ENCODE peak calls at places on chromosomes 2 and 18, in nine cellular contexts. V is T-helper 17 cell; W is MCF 10A; J is esophagus squamous epithelium; G is cardiac fibroblast; T is upper lobe of right lung; Z is NCI-H446; U is activated CD8-positive, alpha-beta T cell treated with anti-CD3 and anti-CD28 coated beads, Interleukin-2, amount 10 ng/mL, durations not matched to agents 7 days and 5 days; N is foreskin melanocyte. A is an unnamed sample.

GRCh38 chr2:103785432-103785831 is 1023.6 kb downstream of the TMEM182 start:
- DNase-seq in V (no peak), T (no peak), J (no peak), G (no peak), Z (no peak), W (no peak), U (no peak), N (no peak), A (no peak)

GRCh38 chr2:101559576-101559975 is 84.7 kb upstream of the RFX8 start:
- DNase-seq in V (no peak), U (no peak), T (no peak), J (no peak), Z (no peak), G (peak), W (peak), N (no peak), A (no peak)

GRCh38 chr18:62183578-62184195 is 3.2 kb downstream of the PIGN start:
- DNase-seq in U (peak), W (peak), Z (peak), J (no peak), N (no peak), G (peak), T (no peak), V (no peak), A (no peak)

GRCh38 chr2:216115224-216115582 is 6.1 kb downstream of the XRCC5 start:
- DNase-seq in J (no peak), Z (no peak), W (no peak), N (no peak), V (no peak), T (no peak), G (no peak), U (no peak), A (no peak)

GRCh38 chr18:56691530-56691929 is 40.4 kb downstream of the WDR7 start:
- DNase-seq in Z (no peak), T (no peak), J (no peak), G (no peak), W (no peak), N (no peak), V (no peak), U (no peak), A (no peak)

GRCh38 chr2:150487537-150488429 is at the start of gene RND3:
- DNase-seq in U (peak), W (peak), V (no peak), G (peak), Z (peak), T (peak), J (peak), N (peak), A (peak)

GRCh38 chr2:225998653-225999052 is 599.1 kb downstream of the NYAP2 start:
- DNase-seq in N (no peak), Z (no peak), G (peak), T (no peak), V (no peak), J (no peak), W (no peak), U (no peak), A (no peak)

GRCh38 chr2:117794668-117795067 is 19.8 kb upstream of the DDX18 start:
- DNase-seq in U (no peak), W (no peak), T (no peak), G (peak), J (no peak), Z (no peak), V (no peak), N (no peak), A (no peak)

GRCh38 chr2:151111599-151112278 is 149.9 kb downstream of the RBM43 start:
- DNase-seq in T (no peak), N (no peak), G (peak), U (no peak), Z (no peak), W (peak), V (no peak), J (no peak), A (no peak)

GRCh38 chr2:40554665-40555294 is 102.9 kb upstream of the SLC8A1 start:
- DNase-seq in N (peak), U (peak), G (peak), W (peak), V (no peak), J (no peak), T (no peak), Z (peak), A (no peak)